ENCODE peak calls at places on chromosomes 13 and 19, in nine cellular contexts. One of them, this sample, is unnamed.

GRCh38 chr13:74751739-74752138 is 617.5 kb upstream of the KLF12 start:
- DNase-seq in HCT116: no peak
- DNase-seq in heart left ventricle: no peak
- DNase-seq in prostate gland: no peak
- DNase-seq in IMR-90: no peak
- DNase-seq in Peyer's patch: no peak
- DNase-seq in A549: no peak
- DNase-seq in astrocyte of the spinal cord: no peak
- DNase-seq in neural crest cell: no peak
- DNase-seq in this sample: no peak

GRCh38 chr13:43963726-43964125 is 84.0 kb downstream of the LACC1 start:
- DNase-seq in HCT116: peak
- DNase-seq in heart left ventricle: no peak
- DNase-seq in prostate gland: no peak
- DNase-seq in IMR-90: no peak
- DNase-seq in Peyer's patch: no peak
- DNase-seq in A549: peak
- DNase-seq in astrocyte of the spinal cord: no peak
- DNase-seq in neural crest cell: no peak
- DNase-seq in this sample: no peak

GRCh38 chr13:91122766-91123165 is 224.7 kb upstream of the MIR17HG start:
- DNase-seq in HCT116: no peak
- DNase-seq in heart left ventricle: no peak
- DNase-seq in prostate gland: no peak
- DNase-seq in IMR-90: no peak
- DNase-seq in Peyer's patch: no peak
- DNase-seq in A549: no peak
- DNase-seq in astrocyte of the spinal cord: no peak
- DNase-seq in neural crest cell: no peak
- DNase-seq in this sample: no peak

GRCh38 chr13:52652980-52653303 is 306 bp downstream of the SUGT1 start:
- DNase-seq in HCT116: no peak
- DNase-seq in heart left ventricle: no peak
- DNase-seq in prostate gland: no peak
- DNase-seq in IMR-90: no peak
- DNase-seq in Peyer's patch: no peak
- DNase-seq in A549: no peak
- DNase-seq in astrocyte of the spinal cord: no peak
- DNase-seq in neural crest cell: no peak
- DNase-seq in this sample: no peak

GRCh38 chr19:9877775-9878510 is 42.8 kb downstream of the PIN1 start:
- DNase-seq in HCT116: peak
- DNase-seq in heart left ventricle: no peak
- DNase-seq in prostate gland: no peak
- DNase-seq in IMR-90: peak
- DNase-seq in Peyer's patch: no peak
- DNase-seq in A549: no peak
- DNase-seq in astrocyte of the spinal cord: no peak
- DNase-seq in neural crest cell: no peak
- DNase-seq in this sample: no peak

GRCh38 chr19:38018694-38019426 is 111.9 kb downstream of the SIPA1L3 start:
- DNase-seq in HCT116: no peak
- DNase-seq in heart left ventricle: no peak
- DNase-seq in prostate gland: no peak
- DNase-seq in IMR-90: no peak
- DNase-seq in Peyer's patch: no peak
- DNase-seq in A549: no peak
- DNase-seq in astrocyte of the spinal cord: no peak
- DNase-seq in neural crest cell: no peak
- DNase-seq in this sample: no peak

GRCh38 chr13:39527961-39528720 is 74.9 kb downstream of the LHFPL6 start:
- DNase-seq in HCT116: peak
- DNase-seq in heart left ventricle: peak
- DNase-seq in prostate gland: no peak
- DNase-seq in IMR-90: peak
- DNase-seq in Peyer's patch: no peak
- DNase-seq in A549: peak
- DNase-seq in astrocyte of the spinal cord: peak
- DNase-seq in neural crest cell: no peak
- DNase-seq in this sample: no peak

GRCh38 chr13:102399791-102400618 is 1.8 kb downstream of the FGF14 start:
- DNase-seq in HCT116: no peak
- DNase-seq in heart left ventricle: peak
- DNase-seq in prostate gland: no peak
- DNase-seq in IMR-90: no peak
- DNase-seq in Peyer's patch: peak
- DNase-seq in A549: no peak
- DNase-seq in astrocyte of the spinal cord: no peak
- DNase-seq in neural crest cell: no peak
- DNase-seq in this sample: no peak

GRCh38 chr13:72570019-72570418 is 157.4 kb downstream of the MZT1 start:
- DNase-seq in HCT116: no peak
- DNase-seq in heart left ventricle: no peak
- DNase-seq in prostate gland: no peak
- DNase-seq in IMR-90: no peak
- DNase-seq in Peyer's patch: no peak
- DNase-seq in A549: no peak
- DNase-seq in astrocyte of the spinal cord: no peak
- DNase-seq in neural crest cell: no peak
- DNase-seq in this sample: no peak

GRCh38 chr13:72562686-72563085 is 164.7 kb downstream of the MZT1 start:
- DNase-seq in HCT116: no peak
- DNase-seq in heart left ventricle: no peak
- DNase-seq in prostate gland: no peak
- DNase-seq in IMR-90: no peak
- DNase-seq in Peyer's patch: no peak
- DNase-seq in A549: no peak
- DNase-seq in astrocyte of the spinal cord: no peak
- DNase-seq in neural crest cell: no peak
- DNase-seq in this sample: no peak

GRCh38 chr13:72561791-72562190 is 165.6 kb downstream of the MZT1 start:
- DNase-seq in HCT116: no peak
- DNase-seq in heart left ventricle: no peak
- DNase-seq in prostate gland: no peak
- DNase-seq in IMR-90: no peak
- DNase-seq in Peyer's patch: no peak
- DNase-seq in A549: no peak
- DNase-seq in astrocyte of the spinal cord: no peak
- DNase-seq in neural crest cell: no peak
- DNase-seq in this sample: no peak

GRCh38 chr13:72567566-72567965 is 159.9 kb downstream of the MZT1 start:
- DNase-seq in HCT116: no peak
- DNase-seq in heart left ventricle: no peak
- DNase-seq in prostate gland: no peak
- DNase-seq in IMR-90: no peak
- DNase-seq in Peyer's patch: no peak
- DNase-seq in A549: no peak
- DNase-seq in astrocyte of the spinal cord: no peak
- DNase-seq in neural crest cell: no peak
- DNase-seq in this sample: no peak

DNA sequence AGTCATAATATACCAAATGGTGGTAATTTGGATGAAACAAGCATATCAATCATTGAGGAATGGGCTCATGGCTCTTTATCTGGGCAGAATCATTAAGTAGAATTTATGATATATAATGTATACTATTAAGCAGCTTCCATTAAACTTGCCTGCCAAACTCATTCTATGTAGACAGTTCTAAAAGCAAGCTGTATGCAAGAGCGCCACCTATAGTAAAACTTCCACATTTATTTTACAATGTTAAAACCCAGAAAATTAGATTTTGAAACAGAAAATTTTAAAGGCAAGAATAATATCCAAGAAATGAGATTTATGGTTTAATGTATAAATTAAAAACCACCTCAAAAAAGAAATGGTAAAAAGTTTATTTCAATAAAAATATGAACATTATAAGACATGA is 161.5 kb downstream of the MZT1 start:
- DNase-seq in HCT116: peak
- DNase-seq in heart left ventricle: no peak
- DNase-seq in prostate gland: no peak
- DNase-seq in IMR-90: peak
- DNase-seq in Peyer's patch: no peak
- DNase-seq in A549: peak
- DNase-seq in astrocyte of the spinal cord: peak
- DNase-seq in neural crest cell: no peak
- DNase-seq in this sample: no peak
- TF ChIP-seq CTCF in HCT116: peak
- TF ChIP-seq CTCF in heart left ventricle: peak
- TF ChIP-seq CTCF in prostate gland: peak
- TF ChIP-seq CTCF in IMR-90: peak
- TF ChIP-seq CTCF in Peyer's patch: peak
- TF ChIP-seq CTCF in A549: peak
- TF ChIP-seq CTCF in astrocyte of the spinal cord: peak
- TF ChIP-seq CTCF in neural crest cell: peak
- TF ChIP-seq CTCF in this sample: peak

GRCh38 chr19:1261512-1261862 is 7.6 kb upstream of the CIRBP start:
- DNase-seq in HCT116: no peak
- DNase-seq in heart left ventricle: peak
- DNase-seq in prostate gland: no peak
- DNase-seq in IMR-90: no peak
- DNase-seq in Peyer's patch: no peak
- DNase-seq in A549: peak
- DNase-seq in astrocyte of the spinal cord: no peak
- DNase-seq in neural crest cell: no peak
- DNase-seq in this sample: no peak
- TF ChIP-seq CTCF in HCT116: peak
- TF ChIP-seq CTCF in heart left ventricle: no peak
- TF ChIP-seq CTCF in prostate gland: no peak
- TF ChIP-seq CTCF in IMR-90: peak
- TF ChIP-seq CTCF in Peyer's patch: peak
- TF ChIP-seq CTCF in A549: no peak
- TF ChIP-seq CTCF in astrocyte of the spinal cord: no peak
- TF ChIP-seq CTCF in neural crest cell: peak
- TF ChIP-seq CTCF in this sample: no peak

DNA sequence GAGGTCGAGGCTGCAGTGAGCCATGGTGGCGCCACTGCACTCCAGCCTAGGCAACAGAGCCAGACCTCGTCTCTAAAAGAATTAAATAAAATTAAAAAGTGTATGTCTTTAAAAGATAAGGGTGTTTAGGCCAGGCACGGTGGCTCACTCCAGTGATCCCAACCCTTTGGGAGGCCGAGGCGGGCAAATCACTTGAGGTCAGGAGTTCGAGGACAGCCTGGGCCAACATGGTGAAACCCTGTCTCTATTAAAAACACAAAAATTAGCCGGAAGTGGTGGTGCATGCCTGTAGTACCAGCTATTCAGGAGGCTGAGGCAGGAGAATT is 7.5 kb upstream of the SDHAF1 start:
- DNase-seq in HCT116: no peak
- DNase-seq in heart left ventricle: no peak
- DNase-seq in prostate gland: no peak
- DNase-seq in IMR-90: no peak
- DNase-seq in Peyer's patch: no peak
- DNase-seq in A549: no peak
- DNase-seq in astrocyte of the spinal cord: no peak
- DNase-seq in neural crest cell: no peak
- DNase-seq in this sample: no peak
- TF ChIP-seq CTCF in HCT116: no peak
- TF ChIP-seq CTCF in heart left ventricle: no peak
- TF ChIP-seq CTCF in prostate gland: no peak
- TF ChIP-seq CTCF in IMR-90: no peak
- TF ChIP-seq CTCF in Peyer's patch: no peak
- TF ChIP-seq CTCF in A549: no peak
- TF ChIP-seq CTCF in astrocyte of the spinal cord: no peak
- TF ChIP-seq CTCF in neural crest cell: no peak
- TF ChIP-seq CTCF in this sample: peak

GRCh38 chr13:31174018-31174417 is 12.3 kb upstream of the HSPH1 start:
- DNase-seq in HCT116: no peak
- DNase-seq in heart left ventricle: no peak
- DNase-seq in prostate gland: no peak
- DNase-seq in IMR-90: peak
- DNase-seq in Peyer's patch: no peak
- DNase-seq in A549: no peak
- DNase-seq in astrocyte of the spinal cord: peak
- DNase-seq in neural crest cell: no peak
- DNase-seq in this sample: no peak
- TF ChIP-seq CTCF in HCT116: peak
- TF ChIP-seq CTCF in heart left ventricle: no peak
- TF ChIP-seq CTCF in prostate gland: no peak
- TF ChIP-seq CTCF in IMR-90: peak
- TF ChIP-seq CTCF in Peyer's patch: no peak
- TF ChIP-seq CTCF in A549: peak
- TF ChIP-seq CTCF in astrocyte of the spinal cord: peak
- TF ChIP-seq CTCF in neural crest cell: no peak
- TF ChIP-seq CTCF in this sample: no peak

GRCh38 chr19:54393381-54393780 is 21.9 kb upstream of the TTYH1 start:
- DNase-seq in HCT116: no peak
- DNase-seq in heart left ventricle: no peak
- DNase-seq in prostate gland: no peak
- DNase-seq in IMR-90: no peak
- DNase-seq in Peyer's patch: no peak
- DNase-seq in A549: no peak
- DNase-seq in astrocyte of the spinal cord: no peak
- DNase-seq in neural crest cell: no peak
- DNase-seq in this sample: no peak

GRCh38 chr19:54389556-54389955 is 24.8 kb upstream of the LAIR1 start:
- DNase-seq in HCT116: no peak
- DNase-seq in heart left ventricle: no peak
- DNase-seq in prostate gland: no peak
- DNase-seq in IMR-90: no peak
- DNase-seq in Peyer's patch: no peak
- DNase-seq in A549: no peak
- DNase-seq in astrocyte of the spinal cord: no peak
- DNase-seq in neural crest cell: no peak
- DNase-seq in this sample: no peak

GRCh38 chr19:54392078-54392477 is 23.2 kb upstream of the TTYH1 start:
- DNase-seq in HCT116: no peak
- DNase-seq in heart left ventricle: no peak
- DNase-seq in prostate gland: no peak
- DNase-seq in IMR-90: no peak
- DNase-seq in Peyer's patch: no peak
- DNase-seq in A549: no peak
- DNase-seq in astrocyte of the spinal cord: no peak
- DNase-seq in neural crest cell: no peak
- DNase-seq in this sample: no peak

GRCh38 chr19:54390942-54391577 is 24.2 kb upstream of the TTYH1 start:
- DNase-seq in HCT116: peak
- DNase-seq in heart left ventricle: no peak
- DNase-seq in prostate gland: peak
- DNase-seq in IMR-90: peak
- DNase-seq in Peyer's patch: no peak
- DNase-seq in A549: peak
- DNase-seq in astrocyte of the spinal cord: peak
- DNase-seq in neural crest cell: peak
- DNase-seq in this sample: peak

DNA sequence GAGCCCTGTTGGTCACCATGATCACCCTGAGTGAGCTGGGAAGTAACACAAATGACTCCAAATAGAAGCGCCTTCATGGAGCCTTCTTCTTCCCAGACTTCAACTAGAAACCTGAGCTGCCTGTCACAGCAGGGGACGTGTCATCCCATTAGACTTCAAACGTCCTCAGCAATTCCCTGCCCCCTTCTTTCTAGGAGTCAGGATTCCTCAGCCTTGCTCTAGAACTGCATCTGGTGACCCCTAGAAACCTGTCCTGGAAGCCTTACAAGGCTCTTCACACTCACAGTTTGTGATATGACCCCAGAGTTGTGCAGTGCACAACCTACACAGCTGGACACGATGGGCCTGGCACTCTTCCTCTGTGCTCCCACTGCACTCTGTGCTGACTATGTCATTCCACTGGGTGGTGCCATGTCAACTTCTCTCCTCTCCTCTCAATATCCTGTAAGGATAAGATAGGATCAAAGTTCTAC is 23.6 kb upstream of the TTYH1 start:
- DNase-seq in HCT116: no peak
- DNase-seq in heart left ventricle: no peak
- DNase-seq in prostate gland: no peak
- DNase-seq in IMR-90: no peak
- DNase-seq in Peyer's patch: no peak
- DNase-seq in A549: peak
- DNase-seq in astrocyte of the spinal cord: no peak
- DNase-seq in neural crest cell: no peak
- DNase-seq in this sample: no peak
- TF ChIP-seq CTCF in HCT116: peak
- TF ChIP-seq CTCF in heart left ventricle: no peak
- TF ChIP-seq CTCF in prostate gland: no peak
- TF ChIP-seq CTCF in IMR-90: no peak
- TF ChIP-seq CTCF in Peyer's patch: no peak
- TF ChIP-seq CTCF in A549: no peak
- TF ChIP-seq CTCF in astrocyte of the spinal cord: no peak
- TF ChIP-seq CTCF in neural crest cell: no peak
- TF ChIP-seq CTCF in this sample: no peak